ENCODE peak calls at places on chromosomes 7 and 10, in ten cellular contexts. X is SJSA1; P is CD4-positive, alpha-beta memory T cell; W is colonic mucosa; K is IMR-90; V is fibroblast of lung; T is Karpas-422; A is heart left ventricle; M is lower lobe of right lung; F is pancreas. O is an unnamed sample.
A peak's percentile ranks its signal among the peaks of the same experiment; 100 is the strongest.

GRCh38 chr7:40493609-40494041 is 358.8 kb downstream of the SUGCT start:
- DNase-seq in T (no peak), W (no peak), V (peak; percentile 26), X (no peak), F (no peak), P (no peak), A (no peak), K (no peak), M (no peak), O (peak; percentile 49)

GRCh38 chr7:68977709-68978108 is 620.6 kb upstream of the AUTS2 start:
- DNase-seq in A (no peak), V (no peak), X (no peak), T (no peak), F (no peak), M (no peak), P (no peak), K (no peak), W (no peak), O (no peak)

GRCh38 chr10:50393784-50394183 is 142.5 kb upstream of the ASAH2 start:
- DNase-seq in K (peak; percentile 59), P (no peak), T (no peak), V (peak; percentile 79), X (no peak), M (no peak), F (no peak), A (no peak), W (peak; percentile 45), O (peak; percentile 8)

GRCh38 chr7:76358478-76359110 is at the start of gene YWHAG:
- DNase-seq in A (peak; percentile 91), K (peak; percentile 85), P (peak; percentile 90), X (peak; percentile 96), V (peak; percentile 82), F (peak; percentile 91), W (peak; percentile 90), M (peak; percentile 94), T (peak; percentile 93), O (peak; percentile 96)

GRCh38 chr10:71865561-71866041 is 14.6 kb upstream of the PSAP start:
- DNase-seq in W (no peak), K (no peak), F (no peak), T (no peak), V (no peak), M (no peak), P (no peak), X (no peak), A (no peak), O (no peak)

GRCh38 chr10:99526861-99527504 is 5.8 kb upstream of the NKX2-3 start:
- DNase-seq in X (no peak), A (no peak), W (no peak), V (no peak), P (no peak), F (no peak), K (no peak), T (no peak), M (no peak), O (no peak)

GRCh38 chr7:112296416-112296815 is 89.9 kb downstream of the ZNF277 start:
- DNase-seq in V (peak; percentile 49), F (no peak), W (no peak), K (no peak), M (no peak), X (no peak), T (no peak), P (no peak), A (no peak), O (peak; percentile 53)

GRCh38 chr10:79490400-79491081 is 21.8 kb upstream of the EIF5AL1 start:
- DNase-seq in V (peak; percentile 73), P (no peak), F (no peak), W (no peak), X (no peak), M (no peak), K (peak; percentile 57), T (no peak), A (peak; percentile 73), O (peak; percentile 48)

GRCh38 chr7:149218469-149219420 is 20.7 kb upstream of the ZNF212 start:
- DNase-seq in T (no peak), V (peak; percentile 66), X (no peak), M (no peak), P (no peak), F (no peak), K (no peak), A (no peak), W (no peak), O (no peak)

GRCh38 chr7:133301444-133301843 is 48.6 kb downstream of the EXOC4 start:
- DNase-seq in M (no peak), V (peak; percentile 41), X (no peak), P (no peak), W (no peak), T (no peak), F (no peak), K (no peak), A (no peak), O (peak; percentile 32)

GRCh38 chr7:117401293-117402002 is 25.8 kb downstream of the ASZ1 start:
- DNase-seq in K (peak; percentile 18), X (no peak), V (no peak), W (no peak), P (no peak), T (no peak), M (no peak), A (no peak), F (no peak), O (no peak)

GRCh38 chr10:123380491-123381085 is 226.4 kb downstream of the BUB3 start:
- DNase-seq in K (no peak), P (peak; percentile 5), T (peak; percentile 60), A (no peak), X (no peak), W (no peak), F (no peak), M (no peak), V (peak; percentile 31), O (peak; percentile 41)

GRCh38 chr10:71421075-71421434 is 24.3 kb downstream of the CDH23 start:
- DNase-seq in X (no peak), T (no peak), F (no peak), K (no peak), A (no peak), W (no peak), M (no peak), P (no peak), V (no peak), O (no peak)

GRCh38 chr7:133051066-133051465 is 30.8 kb downstream of the CHCHD3 start:
- DNase-seq in A (no peak), W (no peak), X (no peak), K (peak; percentile 68), T (peak; percentile 54), P (no peak), M (no peak), V (peak; percentile 38), F (no peak), O (peak; percentile 40)

GRCh38 chr7:5443678-5444077 is 20.0 kb upstream of the TNRC18 start:
- DNase-seq in T (no peak), K (no peak), M (no peak), F (no peak), P (no peak), A (no peak), V (no peak), X (no peak), W (no peak), O (no peak)

GRCh38 chr10:96833220-96834001 is 1.3 kb downstream of the LCOR start:
- DNase-seq in A (no peak), P (no peak), W (peak; percentile 53), V (peak; percentile 54), T (peak; percentile 48), F (no peak), X (peak; percentile 50), M (no peak), K (peak; percentile 23), O (peak; percentile 63)

GRCh38 chr7:45574521-45575500 is 643 bp downstream of the ADCY1 start:
- DNase-seq in W (no peak), V (peak; percentile 64), K (peak; percentile 49), A (no peak), T (no peak), P (no peak), F (peak; percentile 44), X (no peak), M (no peak), O (peak; percentile 76)

GRCh38 chr7:38322461-38322860 is 49.0 kb upstream of the TARP start:
- DNase-seq in M (no peak), A (no peak), W (no peak), V (no peak), T (no peak), P (no peak), K (no peak), F (no peak), X (no peak), O (no peak)

GRCh38 chr7:11538751-11539299 is 293.2 kb downstream of the THSD7A start:
- DNase-seq in T (no peak), F (no peak), A (no peak), V (no peak), M (no peak), W (no peak), X (no peak), K (no peak), P (no peak), O (no peak)

GRCh38 chr10:8360365-8360764 is 305.9 kb downstream of the GATA3 start:
- DNase-seq in P (peak; percentile 9), X (no peak), T (no peak), A (no peak), V (no peak), W (no peak), M (no peak), F (no peak), K (no peak), O (no peak)
- H3K4me1 ChIP-seq in P (peaks cover 39% of the 10 kb centered on the region), X (peaks cover 2% of the 10 kb centered on the region), T (no peaks in the 10 kb centered on the region), A (no peaks in the 10 kb centered on the region), V (no peaks in the 10 kb centered on the region), W (no peaks in the 10 kb centered on the region), M (no peaks in the 10 kb centered on the region), F (no peaks in the 10 kb centered on the region), K (no peaks in the 10 kb centered on the region), O (no peaks in the 10 kb centered on the region)

GRCh38 chr10:132664883-132665282 is 121.1 kb downstream of the NKX6-2 start:
- DNase-seq in K (no peak), X (no peak), A (no peak), M (peak; percentile 25), P (no peak), V (no peak), T (no peak), W (no peak), F (no peak), O (no peak)
- H3K4me1 ChIP-seq in K (peaks cover 19% of the 10 kb centered on the region), X (peaks cover 48% of the 10 kb centered on the region), A (no peaks in the 10 kb centered on the region), M (peaks cover 11% of the 10 kb centered on the region), P (no peaks in the 10 kb centered on the region), V (peaks cover 8% of the 10 kb centered on the region), T (no peaks in the 10 kb centered on the region), W (no peaks in the 10 kb centered on the region), F (no peaks in the 10 kb centered on the region), O (peaks cover 20% of the 10 kb centered on the region)

DNA sequence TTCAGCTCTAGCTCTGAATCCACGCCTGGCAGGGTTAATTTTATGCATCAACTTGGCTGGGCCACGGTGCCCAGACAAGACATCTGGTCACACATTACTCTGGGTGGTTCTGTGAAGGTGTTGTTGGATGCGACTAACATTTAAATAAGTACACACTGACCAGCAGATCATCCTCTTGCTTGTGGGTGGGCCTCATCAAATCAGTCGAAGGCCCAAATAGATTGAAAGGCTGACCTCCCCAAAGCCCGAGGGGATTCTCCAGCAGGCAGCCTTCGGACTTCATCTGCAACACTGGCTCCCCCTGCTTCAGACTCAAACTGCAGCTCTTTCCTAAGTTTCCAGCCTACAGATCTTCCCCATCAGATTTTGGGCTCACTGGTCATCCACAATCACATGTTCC is 53.6 kb downstream of the SFMBT2 start:
- DNase-seq in A (no peak), W (no peak), T (no peak), V (no peak), K (no peak), F (no peak), P (no peak), M (no peak), X (no peak), O (no peak)
- H3K4me1 ChIP-seq in A (peaks cover 7% of the 10 kb centered on the region), W (no peaks in the 10 kb centered on the region), T (no peaks in the 10 kb centered on the region), V (peaks cover 3% of the 10 kb centered on the region), K (peaks cover 2% of the 10 kb centered on the region), F (no peaks in the 10 kb centered on the region), P (no peaks in the 10 kb centered on the region), M (no peaks in the 10 kb centered on the region), X (peaks cover 8% of the 10 kb centered on the region), O (no peaks in the 10 kb centered on the region)

GRCh38 chr10:32061440-32061839 is 5.2 kb upstream of the KIF5B start:
- DNase-seq in F (no peak), T (no peak), V (no peak), P (no peak), A (no peak), W (no peak), M (no peak), X (no peak), K (no peak), O (no peak)
- H3K4me1 ChIP-seq in F (no peaks in the 10 kb centered on the region), T (peaks cover 9% of the 10 kb centered on the region), V (peaks cover 2% of the 10 kb centered on the region), P (peaks cover 7% of the 10 kb centered on the region), A (no peaks in the 10 kb centered on the region), W (no peaks in the 10 kb centered on the region), M (peaks cover 6% of the 10 kb centered on the region), X (peaks cover 6% of the 10 kb centered on the region), K (peaks cover 2% of the 10 kb centered on the region), O (peaks cover 6% of the 10 kb centered on the region)